ENCODE peak calls at places on chromosomes 12 and 14, in ten cellular contexts. J, B, O, P, F, R, G, C, L and M are unnamed samples.

GRCh38 chr12:104792570-104792969 is 165.5 kb downstream of the SLC41A2 start:
- DNase-seq in J (peak; percentile 86), B (no peak), O (peak; percentile 55), P (peak; percentile 43), F (peak; percentile 64), R (peak; percentile 11), G (peak; percentile 31), C (no peak), L (no peak), M (no peak)

GRCh38 chr14:80387563-80387981 is 176.3 kb upstream of the DIO2 start:
- DNase-seq in J (no peak), B (no peak), O (no peak), P (no peak), F (peak; percentile 53), R (no peak), G (no peak), C (no peak), L (no peak), M (no peak)

GRCh38 chr12:71439613-71440392 is at the start of gene LGR5:
- DNase-seq in J (peak; percentile 7), B (no peak), O (no peak), P (peak; percentile 25), F (peak; percentile 30), R (no peak), G (no peak), C (no peak), L (peak; percentile 73), M (no peak)

GRCh38 chr14:75941030-75941429 is 40.8 kb downstream of the TGFB3 start:
- DNase-seq in J (peak; percentile 17), B (no peak), O (no peak), P (peak; percentile 39), F (peak; percentile 95), R (no peak), G (peak; percentile 34), C (no peak), L (no peak), M (no peak)

GRCh38 chr12:96719671-96720362 is 187.2 kb upstream of the NEDD1 start:
- DNase-seq in J (peak; percentile 40), B (no peak), O (no peak), P (peak; percentile 63), F (no peak), R (no peak), G (no peak), C (peak; percentile 62), L (no peak), M (peak; percentile 50)

GRCh38 chr14:82354126-82354525 is 820.5 kb upstream of the SEL1L start:
- DNase-seq in J (no peak), B (no peak), O (no peak), P (no peak), F (no peak), R (no peak), G (no peak), C (no peak), L (no peak), M (no peak)

GRCh38 chr12:104604070-104604994 is 147.6 kb downstream of the CHST11 start:
- DNase-seq in J (peak; percentile 96), B (peak; percentile 49), O (peak; percentile 90), P (peak; percentile 98), F (peak; percentile 69), R (peak; percentile 95), G (peak; percentile 91), C (peak; percentile 100), L (no peak), M (peak; percentile 85)

GRCh38 chr12:130419116-130419515 is 81.4 kb downstream of the PIWIL1 start:
- DNase-seq in J (no peak), B (no peak), O (no peak), P (no peak), F (no peak), R (no peak), G (no peak), C (no peak), L (no peak), M (no peak)

GRCh38 chr14:47509957-47510356 is 165.4 kb downstream of the MDGA2 start:
- DNase-seq in J (no peak), B (no peak), O (no peak), P (no peak), F (no peak), R (no peak), G (no peak), C (no peak), L (no peak), M (no peak)

GRCh38 chr14:94089479-94089878 is 8.4 kb downstream of the IFI27L1 start:
- DNase-seq in J (peak; percentile 45), B (no peak), O (no peak), P (no peak), F (no peak), R (no peak), G (no peak), C (no peak), L (no peak), M (no peak)

GRCh38 chr12:15496738-15497137 is 174.4 kb downstream of the PTPRO start:
- DNase-seq in J (no peak), B (no peak), O (no peak), P (no peak), F (no peak), R (no peak), G (no peak), C (no peak), L (no peak), M (no peak)

DNA sequence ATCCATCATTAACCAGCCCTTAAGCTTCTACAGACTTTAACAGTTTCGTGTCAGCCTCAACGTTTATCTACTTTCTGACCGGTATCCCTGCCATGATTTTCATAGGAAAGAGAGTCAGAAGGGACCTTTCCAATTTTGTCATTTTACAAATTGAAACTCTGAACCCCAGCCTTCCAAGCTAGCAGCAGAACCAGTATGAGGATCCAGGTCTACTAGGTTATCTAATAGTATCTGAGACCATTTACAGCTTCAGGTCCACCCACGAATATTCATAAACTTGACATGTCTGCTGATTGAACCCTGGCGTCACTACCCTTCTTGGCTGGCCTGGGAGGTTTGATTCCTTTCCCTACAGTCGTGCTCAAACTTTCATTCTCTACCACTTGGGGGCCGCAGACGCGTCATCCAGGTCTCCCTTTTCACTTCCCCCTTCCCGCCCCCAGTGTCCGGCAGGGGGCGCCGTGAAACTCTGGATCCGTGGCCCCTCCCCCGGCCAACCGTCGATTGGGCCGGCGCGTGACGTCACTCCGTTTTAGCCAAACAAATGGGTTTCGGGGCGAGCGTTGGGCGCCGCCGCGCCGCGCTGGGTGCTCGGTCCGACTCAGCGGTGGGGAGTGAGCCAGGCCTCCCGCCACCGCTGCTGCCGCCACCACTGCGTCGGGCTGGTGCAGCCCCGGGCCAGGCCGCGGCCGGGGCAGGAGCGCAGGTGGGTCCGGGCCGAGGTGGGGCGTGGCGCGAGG is at the start of gene FBXO34:
- DNase-seq in J (peak; percentile 94), B (peak; percentile 100), O (peak; percentile 99), P (peak; percentile 98), F (peak; percentile 98), R (peak; percentile 89), G (peak; percentile 98), C (peak; percentile 97), L (peak; percentile 100), M (peak; percentile 100)
- TF ChIP-seq POLR2A in J (peak; percentile 80), B (no peak), O (peak; percentile 98), P (peak; percentile 71), F (peak; percentile 94), R (peak; percentile 94), G (peak; percentile 34), C (peak; percentile 88), L (no peak), M (peak; percentile 90)

GRCh38 chr12:126869644-126870043 is 1397.3 kb upstream of the TMEM132C start:
- DNase-seq in J (no peak), B (no peak), O (no peak), P (no peak), F (no peak), R (no peak), G (no peak), C (no peak), L (no peak), M (peak; percentile 79)
- TF ChIP-seq POLR2A in J (no peak), B (no peak), O (no peak), P (no peak), F (no peak), R (no peak), G (no peak), C (no peak), L (no peak), M (no peak)

GRCh38 chr14:105861985-105862465 is 335.6 kb downstream of the TMEM121 start:
- DNase-seq in J (no peak), B (peak; percentile 23), O (no peak), P (no peak), F (no peak), R (no peak), G (no peak), C (peak; percentile 57), L (no peak), M (no peak)

GRCh38 chr14:105864651-105865265 is 338.4 kb downstream of the TMEM121 start:
- DNase-seq in J (no peak), B (peak; percentile 23), O (peak; percentile 7), P (no peak), F (peak; percentile 8), R (no peak), G (peak; percentile 24), C (peak; percentile 50), L (no peak), M (no peak)

GRCh38 chr14:105862581-105863239 is 336.3 kb downstream of the TMEM121 start:
- DNase-seq in J (no peak), B (peak; percentile 20), O (no peak), P (no peak), F (peak; percentile 2), R (no peak), G (peak; percentile 10), C (no peak), L (no peak), M (no peak)

GRCh38 chr14:105864116-105864515 is 337.7 kb downstream of the TMEM121 start:
- DNase-seq in J (no peak), B (no peak), O (peak; percentile 2), P (no peak), F (no peak), R (no peak), G (no peak), C (no peak), L (no peak), M (no peak)

DNA sequence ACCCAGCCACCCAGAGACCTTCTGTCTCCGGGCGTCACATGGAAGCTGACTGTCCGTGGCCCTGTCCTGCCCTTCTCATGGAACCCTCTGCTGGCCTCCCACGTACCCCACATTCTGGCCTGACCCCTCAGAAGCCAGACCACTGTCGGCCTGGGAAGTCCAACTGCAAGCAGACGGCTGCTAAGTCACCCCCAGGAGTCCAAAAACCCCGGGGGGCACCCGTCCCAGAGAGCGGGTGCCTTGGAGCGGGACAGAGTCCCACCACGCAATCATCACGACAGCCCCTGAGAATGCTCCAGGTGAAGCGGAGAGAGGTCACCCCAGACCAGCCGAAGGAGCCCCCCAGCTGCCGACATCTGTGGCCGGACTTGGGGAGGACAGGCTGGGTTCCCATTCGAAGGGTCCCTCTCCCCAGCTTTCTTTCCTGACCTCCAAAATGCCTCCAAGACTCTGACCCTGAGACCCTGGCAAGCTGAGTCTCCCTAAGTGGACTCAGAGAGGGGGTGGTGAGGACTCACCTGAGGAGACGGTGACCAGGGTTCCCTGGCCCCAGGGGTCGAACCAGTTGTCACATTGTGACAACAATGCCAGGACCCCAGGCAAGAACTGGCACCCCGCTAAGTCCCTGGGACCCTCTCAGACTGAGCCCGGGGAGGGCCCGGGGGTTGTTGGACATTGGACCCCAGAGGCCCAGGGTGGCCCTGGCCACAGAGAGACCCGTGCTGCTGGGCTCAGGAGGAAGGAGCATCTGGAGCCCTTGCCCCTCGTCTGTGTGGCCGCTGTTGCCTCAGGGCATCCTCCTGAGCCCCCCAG is 337.1 kb downstream of the TMEM121 start:
- DNase-seq in J (no peak), B (peak; percentile 21), O (peak; percentile 5), P (no peak), F (peak; percentile 4), R (no peak), G (peak; percentile 14), C (no peak), L (no peak), M (no peak)
- TF ChIP-seq POLR2A in J (no peak), B (no peak), O (no peak), P (no peak), F (no peak), R (no peak), G (no peak), C (no peak), L (no peak), M (no peak)

GRCh38 chr14:92492261-92492660 is 21.3 kb upstream of the RIN3 start:
- DNase-seq in J (no peak), B (no peak), O (no peak), P (no peak), F (peak; percentile 29), R (no peak), G (no peak), C (peak; percentile 48), L (peak; percentile 26), M (no peak)
- TF ChIP-seq POLR2A in J (no peak), B (no peak), O (no peak), P (no peak), F (no peak), R (no peak), G (no peak), C (no peak), L (no peak), M (no peak)